ENCODE peak calls at places on chromosomes 11 and 22, in ten cellular contexts. B, L, D, M, N, U, S, I, F and A are unnamed samples.

GRCh38 chr11:75066061-75066460 is 30.6 kb downstream of the OR2AT4 start:
- DNase-seq in S (no peak), B (no peak), I (no peak), F (no peak), U (no peak), M (peak; percentile 54), L (no peak), D (no peak), N (no peak), A (no peak)

GRCh38 chr22:49429066-49429465 is 398.6 kb downstream of the BRD1 start:
- DNase-seq in I (no peak), F (no peak), L (no peak), B (peak; percentile 17), N (no peak), M (no peak), S (no peak), D (no peak), U (no peak), A (no peak)

GRCh38 chr11:46916669-46917108 is 1.7 kb downstream of the LRP4 start:
- DNase-seq in B (no peak), M (no peak), S (no peak), U (peak; percentile 20), D (peak; percentile 64), N (peak; percentile 66), L (peak; percentile 65), I (no peak), F (no peak), A (no peak)

GRCh38 chr22:24089951-24090350 is 78.8 kb downstream of the CABIN1 start:
- DNase-seq in B (no peak), U (no peak), S (no peak), I (no peak), N (no peak), M (no peak), F (peak; percentile 62), D (no peak), L (no peak), A (peak; percentile 45)

GRCh38 chr11:65695459-65696241 is 16.4 kb upstream of the KAT5 start:
- DNase-seq in I (no peak), N (no peak), F (no peak), S (no peak), D (peak; percentile 97), M (peak; percentile 97), B (no peak), U (no peak), L (peak; percentile 53), A (no peak)

GRCh38 chr11:91081440-91082088 is 858.7 kb upstream of the CHORDC1 start:
- DNase-seq in D (no peak), B (no peak), M (peak; percentile 76), F (no peak), S (no peak), I (no peak), U (no peak), L (no peak), N (no peak), A (peak; percentile 40)

GRCh38 chr11:126459691-126460404 is 104.4 kb downstream of the ST3GAL4 start:
- DNase-seq in N (no peak), S (no peak), M (no peak), D (no peak), I (peak; percentile 77), U (no peak), F (no peak), L (no peak), B (no peak), A (no peak)

GRCh38 chr11:35141538-35141937 is 2.6 kb downstream of the CD44 start:
- DNase-seq in D (no peak), L (peak; percentile 34), F (no peak), N (no peak), S (no peak), I (no peak), U (no peak), B (no peak), M (peak; percentile 73), A (peak; percentile 71)

GRCh38 chr11:117586392-117586791 is 210.6 kb downstream of the DSCAML1 start:
- DNase-seq in D (no peak), U (no peak), S (no peak), B (no peak), I (no peak), N (no peak), L (no peak), M (no peak), F (no peak), A (peak; percentile 32)

GRCh38 chr11:70410276-70410675 is 11.9 kb downstream of the CTTN start:
- DNase-seq in U (no peak), N (no peak), B (no peak), L (no peak), I (no peak), S (no peak), M (no peak), F (no peak), D (no peak), A (no peak)

GRCh38 chr11:65491614-65492386 is 7.0 kb upstream of the MALAT1 start:
- DNase-seq in M (peak; percentile 94), I (peak; percentile 77), B (peak; percentile 64), S (no peak), D (peak; percentile 89), N (peak; percentile 70), F (peak; percentile 98), L (peak; percentile 83), U (no peak), A (peak; percentile 84)

GRCh38 chr22:23784215-23784732 is 2.5 kb upstream of the SMARCB1 start:
- DNase-seq in S (no peak), M (no peak), D (no peak), I (no peak), U (no peak), F (no peak), L (no peak), N (no peak), B (no peak), A (no peak)

GRCh38 chr22:41799486-41800347 is 762 bp upstream of the CCDC134 start:
- DNase-seq in N (peak; percentile 38), U (no peak), M (no peak), D (peak; percentile 19), S (peak; percentile 4), B (peak; percentile 30), F (no peak), I (no peak), L (peak; percentile 53), A (peak; percentile 63)

GRCh38 chr22:43164636-43165035 is 13.3 kb downstream of the TSPO start:
- DNase-seq in D (peak; percentile 28), N (no peak), S (no peak), U (no peak), L (no peak), I (no peak), M (no peak), B (no peak), F (no peak), A (no peak)

GRCh38 chr22:38243007-38243775 is 29.6 kb downstream of the TMEM184B start:
- DNase-seq in U (no peak), B (peak; percentile 23), L (peak; percentile 60), F (no peak), N (peak; percentile 77), S (no peak), D (no peak), I (no peak), M (no peak), A (no peak)